ENCODE peak calls at places on chromosomes 3 and 15, in six cellular contexts. One of them, this sample, is unnamed.

GRCh38 chr3:131174752-131175151 is 148.1 kb downstream of the NEK11 start:
- DNase-seq in aorta: no peak
- DNase-seq in hepatocyte: no peak
- DNase-seq in LHCN-M2: peak
- DNase-seq in AG08396: no peak
- DNase-seq in cortex of kidney: no peak
- DNase-seq in this sample: no peak

GRCh38 chr3:15958692-15959433 is 161.1 kb upstream of the ANKRD28 start:
- DNase-seq in aorta: no peak
- DNase-seq in hepatocyte: no peak
- DNase-seq in LHCN-M2: no peak
- DNase-seq in AG08396: no peak
- DNase-seq in cortex of kidney: no peak
- DNase-seq in this sample: no peak

GRCh38 chr3:186162221-186162620 is 53.3 kb upstream of the ETV5 start:
- DNase-seq in aorta: no peak
- DNase-seq in hepatocyte: no peak
- DNase-seq in LHCN-M2: no peak
- DNase-seq in AG08396: no peak
- DNase-seq in cortex of kidney: no peak
- DNase-seq in this sample: no peak

GRCh38 chr3:76063019-76063418 is 277.7 kb upstream of the ZNF717 start:
- DNase-seq in aorta: no peak
- DNase-seq in hepatocyte: no peak
- DNase-seq in LHCN-M2: peak
- DNase-seq in AG08396: peak
- DNase-seq in cortex of kidney: no peak
- DNase-seq in this sample: no peak

GRCh38 chr15:45179221-45179985 is 8.4 kb downstream of the SHF start:
- DNase-seq in aorta: no peak
- DNase-seq in hepatocyte: no peak
- DNase-seq in LHCN-M2: no peak
- DNase-seq in AG08396: no peak
- DNase-seq in cortex of kidney: no peak
- DNase-seq in this sample: no peak

GRCh38 chr3:101828289-101828688 is 21.0 kb upstream of the NFKBIZ start:
- DNase-seq in aorta: no peak
- DNase-seq in hepatocyte: no peak
- DNase-seq in LHCN-M2: peak
- DNase-seq in AG08396: no peak
- DNase-seq in cortex of kidney: no peak
- DNase-seq in this sample: no peak

GRCh38 chr3:32176989-32177701 is 61.3 kb upstream of the CMTM8 start:
- DNase-seq in aorta: no peak
- DNase-seq in hepatocyte: peak
- DNase-seq in LHCN-M2: peak
- DNase-seq in AG08396: peak
- DNase-seq in cortex of kidney: no peak
- DNase-seq in this sample: no peak

GRCh38 chr3:117302448-117302847 is 592.9 kb downstream of the TUSC7 start:
- DNase-seq in aorta: no peak
- DNase-seq in hepatocyte: no peak
- DNase-seq in LHCN-M2: no peak
- DNase-seq in AG08396: no peak
- DNase-seq in cortex of kidney: no peak
- DNase-seq in this sample: no peak

GRCh38 chr3:131396170-131396569 is 14.6 kb downstream of the NUDT16 start:
- DNase-seq in aorta: no peak
- DNase-seq in hepatocyte: no peak
- DNase-seq in LHCN-M2: peak
- DNase-seq in AG08396: no peak
- DNase-seq in cortex of kidney: no peak
- DNase-seq in this sample: no peak

GRCh38 chr3:49636883-49637609 is 37.1 kb upstream of the APEH start:
- DNase-seq in aorta: no peak
- DNase-seq in hepatocyte: no peak
- DNase-seq in LHCN-M2: no peak
- DNase-seq in AG08396: no peak
- DNase-seq in cortex of kidney: no peak
- DNase-seq in this sample: no peak

GRCh38 chr3:128794067-128794768 is 68.2 kb downstream of the RAB7A start:
- DNase-seq in aorta: no peak
- DNase-seq in hepatocyte: peak
- DNase-seq in LHCN-M2: peak
- DNase-seq in AG08396: peak
- DNase-seq in cortex of kidney: no peak
- DNase-seq in this sample: no peak

GRCh38 chr3:10855083-10855870 is 39.2 kb downstream of the SLC6A11 start:
- DNase-seq in aorta: no peak
- DNase-seq in hepatocyte: peak
- DNase-seq in LHCN-M2: no peak
- DNase-seq in AG08396: no peak
- DNase-seq in cortex of kidney: no peak
- DNase-seq in this sample: no peak

GRCh38 chr3:125403789-125404188 is 28.7 kb upstream of the ZNF148 start:
- DNase-seq in aorta: no peak
- DNase-seq in hepatocyte: no peak
- DNase-seq in LHCN-M2: peak
- DNase-seq in AG08396: peak
- DNase-seq in cortex of kidney: no peak
- DNase-seq in this sample: no peak

GRCh38 chr3:108862865-108863798 is 40.5 kb downstream of the TRAT1 start:
- DNase-seq in aorta: no peak
- DNase-seq in hepatocyte: no peak
- DNase-seq in LHCN-M2: peak
- DNase-seq in AG08396: peak
- DNase-seq in cortex of kidney: no peak
- DNase-seq in this sample: no peak

GRCh38 chr3:156750191-156750873 is 75.8 kb upstream of the LEKR1 start:
- DNase-seq in aorta: no peak
- DNase-seq in hepatocyte: no peak
- DNase-seq in LHCN-M2: peak
- DNase-seq in AG08396: no peak
- DNase-seq in cortex of kidney: no peak
- DNase-seq in this sample: no peak

GRCh38 chr15:67110400-67110799 is 45.0 kb downstream of the SMAD3 start:
- DNase-seq in aorta: peak
- DNase-seq in hepatocyte: no peak
- DNase-seq in LHCN-M2: no peak
- DNase-seq in AG08396: no peak
- DNase-seq in cortex of kidney: no peak
- DNase-seq in this sample: no peak

GRCh38 chr15:92914768-92915221 is 14.7 kb downstream of the CHD2 start:
- DNase-seq in aorta: no peak
- DNase-seq in hepatocyte: no peak
- DNase-seq in LHCN-M2: peak
- DNase-seq in AG08396: no peak
- DNase-seq in cortex of kidney: no peak
- DNase-seq in this sample: no peak

GRCh38 chr3:150960708-150961684 is 11.5 kb downstream of the CLRN1 start:
- DNase-seq in aorta: no peak
- DNase-seq in hepatocyte: no peak
- DNase-seq in LHCN-M2: no peak
- DNase-seq in AG08396: no peak
- DNase-seq in cortex of kidney: no peak
- DNase-seq in this sample: no peak

GRCh38 chr15:61483599-61483998 is 254.5 kb upstream of the RORA start:
- DNase-seq in aorta: no peak
- DNase-seq in hepatocyte: no peak
- DNase-seq in LHCN-M2: no peak
- DNase-seq in AG08396: no peak
- DNase-seq in cortex of kidney: no peak
- DNase-seq in this sample: no peak

GRCh38 chr15:78103406-78104118 is 11.2 kb downstream of the SH2D7 start:
- DNase-seq in aorta: peak
- DNase-seq in hepatocyte: no peak
- DNase-seq in LHCN-M2: no peak
- DNase-seq in AG08396: no peak
- DNase-seq in cortex of kidney: no peak
- DNase-seq in this sample: no peak

This sample was measured in cerebellar nuclear complex.